ENCODE peak calls at places on chromosomes 3 and 15, in seven cellular contexts. Z is lung, S is HepG2, H is astrocyte of the spinal cord, X is WTC11, V is AG04450, K is fibroblast of the aortic adventitia. D is an unnamed sample.
A peak's percentile ranks its signal among the peaks of the same experiment; 100 is the strongest.

GRCh38 chr3:120177151-120177550 is 82.9 kb upstream of the GSK3B start:
- DNase-seq in X (peak; percentile 13), Z (peak; percentile 64), V (peak; percentile 50), S (peak; percentile 49), K (peak; percentile 89), H (peak; percentile 76), D (no peak)

GRCh38 chr3:136021798-136022197 is 56.3 kb downstream of the PPP2R3A start:
- DNase-seq in K (peak; percentile 39), H (no peak), S (no peak), Z (no peak), V (no peak), X (no peak), D (no peak)

GRCh38 chr15:57421540-57421939 is 45.2 kb downstream of the CGNL1 start:
- DNase-seq in K (no peak), Z (no peak), S (no peak), H (no peak), X (no peak), V (no peak), D (no peak)

GRCh38 chr3:160870327-160870726 is 114.3 kb downstream of the PPM1L start:
- DNase-seq in X (no peak), V (no peak), H (no peak), Z (no peak), K (no peak), S (no peak), D (no peak)

GRCh38 chr3:23575697-23576096 is 230.1 kb upstream of the UBE2E1 start:
- DNase-seq in H (peak; percentile 55), V (no peak), Z (no peak), K (peak; percentile 45), X (no peak), S (no peak), D (no peak)

GRCh38 chr3:19425825-19426224 is 277.5 kb downstream of the KCNH8 start:
- DNase-seq in S (no peak), V (no peak), H (no peak), K (no peak), X (no peak), Z (no peak), D (no peak)

GRCh38 chr3:15339786-15340215 is 7.4 kb upstream of the SH3BP5 start:
- DNase-seq in S (no peak), X (no peak), H (peak; percentile 63), V (no peak), Z (no peak), K (peak; percentile 73), D (no peak)

GRCh38 chr3:78659386-78659987 is 1108.3 kb downstream of the ROBO1 start:
- DNase-seq in V (peak; percentile 23), S (peak; percentile 29), X (no peak), Z (no peak), K (peak; percentile 75), H (peak; percentile 61), D (peak; percentile 41)

GRCh38 chr15:81295466-81296145 is 28.3 kb downstream of the STARD5 start:
- DNase-seq in V (no peak), K (no peak), X (no peak), S (no peak), Z (no peak), H (no peak), D (no peak)

GRCh38 chr3:74021451-74021850 is 396.7 kb upstream of the PDZRN3 start:
- DNase-seq in H (no peak), X (no peak), Z (no peak), S (no peak), K (no peak), V (no peak), D (no peak)

GRCh38 chr3:42498791-42499477 is 3.5 kb upstream of the VIPR1 start:
- DNase-seq in H (no peak), V (no peak), X (no peak), Z (no peak), K (no peak), S (no peak), D (peak; percentile 22)

GRCh38 chr3:188706599-188706998 is 465.2 kb upstream of the TPRG1 start:
- DNase-seq in S (no peak), V (no peak), H (no peak), Z (no peak), K (peak; percentile 56), X (no peak), D (no peak)

GRCh38 chr3:143121240-143122088 is 1.9 kb downstream of the CHST2 start:
- DNase-seq in S (no peak), K (peak; percentile 52), Z (peak; percentile 42), V (peak; percentile 20), H (peak; percentile 55), X (peak; percentile 82), D (peak; percentile 26)

GRCh38 chr3:143122089-143122430 is 2.5 kb downstream of the CHST2 start:
- DNase-seq in X (no peak), K (no peak), H (no peak), V (no peak), S (no peak), Z (no peak), D (no peak)

GRCh38 chr3:143119974-143120715 is 574 bp downstream of the CHST2 start:
- DNase-seq in X (peak; percentile 57), K (peak; percentile 21), H (peak; percentile 49), S (no peak), Z (no peak), V (no peak), D (no peak)

GRCh38 chr3:143119009-143119914 is at the start of gene CHST2:
- DNase-seq in H (peak; percentile 78), K (peak; percentile 69), X (peak; percentile 81), V (peak; percentile 16), Z (peak; percentile 48), S (no peak), D (peak; percentile 57)

DNA sequence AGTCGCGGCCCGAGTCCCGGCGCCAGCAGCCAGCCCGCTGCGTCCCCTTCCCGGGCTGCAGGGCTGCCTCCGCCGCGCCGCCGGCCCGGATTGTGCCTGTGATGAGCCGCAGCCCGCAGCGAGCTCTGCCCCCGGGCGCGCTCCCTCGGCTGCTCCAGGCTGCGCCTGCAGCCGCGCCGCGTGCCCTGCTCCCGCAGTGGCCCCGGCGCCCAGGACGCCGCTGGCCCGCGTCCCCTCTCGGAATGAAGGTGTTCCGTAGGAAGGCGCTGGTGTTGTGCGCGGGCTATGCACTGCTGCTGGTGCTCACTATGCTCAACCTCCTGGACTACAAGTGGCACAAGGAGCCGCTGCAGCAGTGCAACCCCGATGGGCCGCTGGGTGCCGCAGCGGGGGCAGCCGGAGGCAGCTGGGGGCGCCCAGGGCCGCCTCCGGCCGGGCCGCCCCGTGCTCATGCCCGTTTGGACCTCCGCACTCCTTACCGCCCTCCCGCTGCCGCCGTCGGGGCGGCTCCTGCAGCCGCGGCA is 1.2 kb downstream of the CHST2 start:
- DNase-seq in Z (no peak), X (no peak), K (peak; percentile 32), S (no peak), H (peak; percentile 33), V (no peak), D (peak; percentile 27)
- TF ChIP-seq CTCF in Z (no peak), X (no peak), K (peak; percentile 33), S (no peak), H (peak; percentile 21), V (no peak), D (no peak)

GRCh38 chr15:79102595-79102994 is 12.0 kb upstream of the RASGRF1 start:
- DNase-seq in H (no peak), V (no peak), Z (no peak), K (no peak), S (no peak), X (no peak), D (no peak)
- TF ChIP-seq CTCF in H (no peak), V (no peak), Z (no peak), K (no peak), S (no peak), X (no peak), D (no peak)

DNA sequence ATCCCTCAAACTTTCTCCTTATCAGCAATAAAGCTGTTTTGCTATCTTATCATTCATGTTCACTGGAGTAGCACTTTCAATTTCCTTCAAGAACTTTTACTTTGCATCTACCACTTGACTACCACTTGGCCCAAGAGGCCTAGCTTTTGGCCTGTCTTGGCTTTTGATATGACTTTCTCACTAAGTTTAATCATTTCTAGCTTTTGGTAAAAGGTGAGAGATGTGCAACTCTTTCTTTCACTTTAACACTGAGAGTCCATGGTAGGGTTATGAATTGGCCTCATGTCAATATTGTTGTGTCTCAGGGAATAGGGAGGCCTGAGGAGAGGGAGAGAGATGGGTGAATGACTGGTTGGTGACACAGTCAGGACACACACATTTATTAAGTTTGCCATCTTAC is 31.0 kb upstream of the FAM3D start:
- DNase-seq in K (no peak), Z (no peak), S (no peak), H (no peak), X (no peak), V (no peak), D (no peak)
- TF ChIP-seq CTCF in K (no peak), Z (no peak), S (no peak), H (no peak), X (no peak), V (no peak), D (no peak)

GRCh38 chr3:190227064-190227463 is 95.2 kb downstream of the CLDN1 start:
- DNase-seq in Z (no peak), K (no peak), V (no peak), H (no peak), X (no peak), S (no peak), D (no peak)

GRCh38 chr3:190222360-190222759 is 99.9 kb downstream of the CLDN1 start:
- DNase-seq in K (no peak), V (no peak), Z (no peak), X (no peak), H (no peak), S (no peak), D (no peak)

GRCh38 chr3:190222916-190223315 is 99.3 kb downstream of the CLDN1 start:
- DNase-seq in S (no peak), V (no peak), K (no peak), Z (no peak), X (no peak), H (no peak), D (no peak)

GRCh38 chr3:190224466-190225185 is 97.6 kb downstream of the CLDN1 start:
- DNase-seq in H (no peak), Z (no peak), S (no peak), X (no peak), V (no peak), K (no peak), D (no peak)

GRCh38 chr3:190225186-190225692 is 97.0 kb downstream of the CLDN1 start:
- DNase-seq in S (peak; percentile 29), Z (no peak), V (no peak), H (peak; percentile 48), K (peak; percentile 51), X (no peak), D (no peak)
- TF ChIP-seq CTCF in S (peak; percentile 60), Z (peak; percentile 16), V (peak; percentile 55), H (peak; percentile 46), K (peak; percentile 57), X (no peak), D (peak; percentile 12)

D was measured in stomach.